ENCODE peak calls at places on chromosomes 1 and 21, in five cellular contexts. L, I, M, X and B are unnamed samples.

GRCh38 chr1:215607412-215607811 is 40.3 kb downstream of the KCTD3 start:
- DNase-seq in L (no peak), I (no peak), M (no peak), X (no peak), B (no peak)

GRCh38 chr1:99707535-99708142 is 58.8 kb downstream of the FRRS1 start:
- DNase-seq in L (no peak), I (peak; percentile 86), M (peak; percentile 31), X (peak; percentile 49), B (peak; percentile 62)

GRCh38 chr1:21779613-21780521 is 3.1 kb downstream of the USP48 start:
- DNase-seq in L (no peak), I (peak; percentile 96), M (no peak), X (no peak), B (no peak)

GRCh38 chr1:239608469-239608868 is 222.1 kb downstream of the CHRM3 start:
- DNase-seq in L (no peak), I (no peak), M (no peak), X (no peak), B (no peak)

GRCh38 chr1:97139512-97139911 is 417.9 kb downstream of the PTBP2 start:
- DNase-seq in L (no peak), I (no peak), M (no peak), X (peak; percentile 82), B (peak; percentile 66)

GRCh38 chr21:21860888-21861287 is 862.7 kb downstream of the NCAM2 start:
- DNase-seq in L (no peak), I (no peak), M (no peak), X (peak; percentile 40), B (peak; percentile 4)

GRCh38 chr1:77068013-77068412 is 151.2 kb downstream of the PIGK start:
- DNase-seq in L (no peak), I (no peak), M (no peak), X (no peak), B (no peak)

GRCh38 chr21:22791986-22792560 is 1793.9 kb downstream of the NCAM2 start:
- DNase-seq in L (no peak), I (peak; percentile 77), M (peak; percentile 9), X (peak; percentile 24), B (peak; percentile 37)

GRCh38 chr1:241589524-241589923 is 50.6 kb downstream of the CHML start:
- DNase-seq in L (no peak), I (no peak), M (no peak), X (no peak), B (no peak)

GRCh38 chr1:27544818-27545612 is 55.0 kb upstream of the WASF2 start:
- DNase-seq in L (no peak), I (no peak), M (peak; percentile 55), X (peak; percentile 75), B (peak; percentile 87)

GRCh38 chr1:216682694-216683243 is 40.5 kb downstream of the ESRRG start:
- DNase-seq in L (no peak), I (no peak), M (no peak), X (no peak), B (no peak)

GRCh38 chr1:11929849-11930248 is 3.6 kb upstream of the KIAA2013 start:
- DNase-seq in L (peak; percentile 74), I (peak; percentile 38), M (peak; percentile 75), X (no peak), B (peak; percentile 82)

GRCh38 chr1:209380396-209380795 is 203.1 kb upstream of the CAMK1G start:
- DNase-seq in L (no peak), I (no peak), M (no peak), X (no peak), B (peak; percentile 33)

GRCh38 chr1:168343566-168343965 is 62.9 kb downstream of the TBX19 start:
- DNase-seq in L (no peak), I (no peak), M (no peak), X (no peak), B (no peak)

GRCh38 chr1:216710598-216711333 is 12.5 kb downstream of the ESRRG start:
- DNase-seq in L (no peak), I (no peak), M (no peak), X (no peak), B (no peak)

GRCh38 chr1:212665241-212666115 is 34.2 kb downstream of the BATF3 start:
- DNase-seq in L (peak; percentile 92), I (peak; percentile 81), M (peak; percentile 72), X (peak; percentile 76), B (peak; percentile 78)

GRCh38 chr1:18555036-18555435 is 74.3 kb downstream of the KLHDC7A start:
- DNase-seq in L (no peak), I (no peak), M (no peak), X (no peak), B (no peak)

GRCh38 chr1:18554597-18554996 is 73.9 kb downstream of the KLHDC7A start:
- DNase-seq in L (no peak), I (no peak), M (no peak), X (no peak), B (no peak)

GRCh38 chr1:18557621-18558465 is 72.8 kb upstream of the PAX7 start:
- DNase-seq in L (no peak), I (no peak), M (no peak), X (no peak), B (peak; percentile 6)

GRCh38 chr1:18554101-18554500 is 73.4 kb downstream of the KLHDC7A start:
- DNase-seq in L (no peak), I (no peak), M (no peak), X (no peak), B (no peak)

GRCh38 chr1:18556364-18556763 is 74.3 kb upstream of the PAX7 start:
- DNase-seq in L (no peak), I (no peak), M (no peak), X (peak; percentile 5), B (peak; percentile 16)
- TF ChIP-seq CTCF in L (peak; percentile 36), I (peak; percentile 21), M (peak; percentile 35), X (peak; percentile 20), B (peak; percentile 45)

GRCh38 chr1:160865316-160865715 is 2.6 kb upstream of the CD244 start:
- DNase-seq in L (no peak), I (no peak), M (no peak), X (no peak), B (no peak)
- H3K4me3 ChIP-seq in L (no peak overlapping the region), I (no peak overlapping the region), M (no peak overlapping the region), X (no peak overlapping the region), B (no peak overlapping the region)

GRCh38 chr1:60386259-60386658 is 312.7 kb upstream of the C1orf87 start:
- DNase-seq in L (no peak), I (no peak), M (no peak), X (peak; percentile 24), B (no peak)
- TF ChIP-seq CTCF in L (no peak), I (no peak), M (no peak), X (no peak), B (no peak)

GRCh38 chr1:30755746-30756145 is 1.8 kb downstream of the LAPTM5 start:
- DNase-seq in L (no peak), I (no peak), M (no peak), X (no peak), B (no peak)
- H3K4me3 ChIP-seq in L (peak overlapping the region; percentile 41), I (no peak overlapping the region), M (no peak overlapping the region), X (no peak overlapping the region), B (no peak overlapping the region)

GRCh38 chr1:152928671-152929070 is 18.3 kb upstream of the SPRR5 start:
- DNase-seq in L (no peak), I (no peak), M (no peak), X (no peak), B (no peak)

GRCh38 chr1:152926091-152926490 is 17.7 kb downstream of the IVL start:
- DNase-seq in L (no peak), I (no peak), M (no peak), X (peak; percentile 6), B (peak; percentile 62)

DNA sequence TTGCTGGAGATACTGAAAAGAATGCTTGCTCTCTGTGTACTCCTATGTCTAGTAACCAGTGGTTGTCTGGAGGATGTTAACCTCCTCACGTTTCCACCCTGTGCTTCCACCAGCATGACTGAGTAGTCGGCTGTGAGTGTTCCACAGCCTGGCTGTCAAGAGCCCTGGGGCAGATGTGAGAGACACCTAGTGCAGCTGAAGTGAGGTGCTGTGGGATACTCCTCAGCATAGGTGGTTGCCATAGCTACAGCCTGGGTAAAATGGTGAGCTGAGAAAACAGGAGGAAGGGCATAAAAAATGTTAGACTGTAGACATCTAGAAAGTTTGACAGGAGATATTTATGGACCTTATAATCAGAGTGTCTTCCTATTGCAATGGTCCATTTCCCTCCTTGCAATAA is 15.8 kb downstream of the IVL start:
- DNase-seq in L (no peak), I (no peak), M (no peak), X (no peak), B (no peak)
- TF ChIP-seq CTCF in L (no peak), I (no peak), M (no peak), X (no peak), B (no peak)